ENCODE peak calls at places on chromosomes 11 and 22, in six cellular contexts. K is HCT116, E is GM12878, M is SK-N-SH, V is K562, L is HepG2. N is an unnamed sample.

GRCh38 chr22:40595497-40596234 is 40.9 kb downstream of the MRTFA start:
- DNase-seq in K (no peak), L (no peak), V (no peak), M (no peak), E (no peak), N (no peak)

GRCh38 chr11:111322534-111322933 is 24.2 kb downstream of the POU2AF3 start:
- DNase-seq in V (no peak), E (no peak), L (no peak), K (no peak), M (no peak), N (no peak)

GRCh38 chr22:31969789-31970489 is 25.6 kb downstream of the YWHAH start:
- DNase-seq in V (peak; percentile 57), L (peak; percentile 61), K (peak; percentile 83), E (no peak), M (peak; percentile 77), N (peak; percentile 95)

GRCh38 chr22:31952459-31952858 is 8.1 kb downstream of the YWHAH start:
- DNase-seq in M (no peak), L (no peak), V (no peak), E (no peak), K (no peak), N (no peak)

GRCh38 chr11:70745936-70746335 is 347.6 kb downstream of the CTTN start:
- DNase-seq in K (no peak), M (no peak), V (no peak), L (no peak), E (no peak), N (no peak)

GRCh38 chr11:35553831-35554230 is 28.4 kb upstream of the PAMR1 start:
- DNase-seq in K (no peak), L (no peak), V (no peak), E (no peak), M (no peak), N (no peak)

GRCh38 chr11:128653828-128654231 is 40.0 kb upstream of the FLI1 start:
- DNase-seq in L (no peak), V (no peak), E (no peak), M (no peak), K (no peak), N (peak; percentile 65)

GRCh38 chr22:44092636-44093220 is 68.6 kb downstream of the PARVB start:
- DNase-seq in K (no peak), M (no peak), E (no peak), V (no peak), L (peak; percentile 32), N (no peak)

GRCh38 chr11:46321757-46322156 is 25.5 kb upstream of the DGKZ start:
- DNase-seq in V (no peak), L (no peak), M (no peak), K (no peak), E (no peak), N (no peak)

GRCh38 chr22:17190702-17191101 is 28.5 kb downstream of the ADA2 start:
- DNase-seq in L (no peak), V (no peak), M (no peak), E (no peak), K (no peak), N (no peak)
- H3K4me3 ChIP-seq in L (no peak overlapping the region), V (no peak overlapping the region), M (no peak overlapping the region), E (no peak overlapping the region), K (no peak overlapping the region), N (no peak overlapping the region)

DNA sequence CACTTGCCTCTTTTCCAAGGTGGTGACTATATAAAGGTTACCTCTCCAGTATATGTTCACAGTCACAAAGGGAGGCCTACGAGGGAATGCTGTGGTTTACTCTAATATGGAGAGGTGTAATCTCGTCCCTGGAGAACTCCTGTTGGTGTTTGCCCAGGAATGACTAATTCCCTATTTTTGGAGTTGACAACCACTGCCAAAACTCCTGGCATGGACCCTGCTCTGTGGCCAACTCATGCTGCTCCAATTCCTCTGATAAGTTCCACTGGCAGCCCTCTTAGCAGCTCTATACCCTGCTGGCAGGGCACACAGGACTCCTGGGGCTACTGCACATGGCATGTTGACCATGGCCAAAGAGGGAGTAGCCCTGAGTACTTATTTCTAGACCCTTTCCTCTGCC is 418.7 kb upstream of the ANO5 start:
- DNase-seq in E (no peak), V (no peak), L (no peak), K (no peak), M (no peak), N (no peak)
- TF ChIP-seq REST in E (no peak), V (no peak), L (no peak), K (no peak), M (no peak), N (no peak)

GRCh38 chr11:133639408-133639807 is 107.1 kb upstream of the OPCML start:
- DNase-seq in L (no peak), V (no peak), E (no peak), M (no peak), K (no peak), N (no peak)

DNA sequence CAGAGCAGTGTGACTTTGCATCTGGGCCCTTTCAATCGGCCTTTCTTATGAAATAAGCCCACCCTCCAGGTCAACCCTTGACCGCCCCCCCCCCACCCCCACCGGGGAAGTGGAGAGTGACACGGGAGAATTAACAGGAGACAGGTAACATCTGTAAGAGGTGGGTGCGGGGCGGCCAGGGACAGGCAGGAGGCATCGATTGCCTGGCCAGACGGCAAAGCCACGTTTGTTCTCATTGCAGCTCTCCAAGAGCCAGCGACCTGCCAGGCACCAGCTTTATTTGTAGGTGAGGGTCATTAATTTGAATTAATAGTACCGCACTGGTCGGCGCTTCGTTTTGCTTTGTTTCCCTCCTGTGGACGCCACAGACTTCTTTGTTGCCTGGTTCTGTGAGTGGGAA is 104.4 kb upstream of the OPCML start:
- DNase-seq in V (no peak), K (no peak), E (no peak), L (no peak), M (no peak), N (peak; percentile 24)
- H2AFZ ChIP-seq in V (no peak overlapping the region), K (no peak overlapping the region), E (no peak overlapping the region), L (no peak overlapping the region), M (no peak overlapping the region), N (peak overlapping the region; percentile 91)

DNA sequence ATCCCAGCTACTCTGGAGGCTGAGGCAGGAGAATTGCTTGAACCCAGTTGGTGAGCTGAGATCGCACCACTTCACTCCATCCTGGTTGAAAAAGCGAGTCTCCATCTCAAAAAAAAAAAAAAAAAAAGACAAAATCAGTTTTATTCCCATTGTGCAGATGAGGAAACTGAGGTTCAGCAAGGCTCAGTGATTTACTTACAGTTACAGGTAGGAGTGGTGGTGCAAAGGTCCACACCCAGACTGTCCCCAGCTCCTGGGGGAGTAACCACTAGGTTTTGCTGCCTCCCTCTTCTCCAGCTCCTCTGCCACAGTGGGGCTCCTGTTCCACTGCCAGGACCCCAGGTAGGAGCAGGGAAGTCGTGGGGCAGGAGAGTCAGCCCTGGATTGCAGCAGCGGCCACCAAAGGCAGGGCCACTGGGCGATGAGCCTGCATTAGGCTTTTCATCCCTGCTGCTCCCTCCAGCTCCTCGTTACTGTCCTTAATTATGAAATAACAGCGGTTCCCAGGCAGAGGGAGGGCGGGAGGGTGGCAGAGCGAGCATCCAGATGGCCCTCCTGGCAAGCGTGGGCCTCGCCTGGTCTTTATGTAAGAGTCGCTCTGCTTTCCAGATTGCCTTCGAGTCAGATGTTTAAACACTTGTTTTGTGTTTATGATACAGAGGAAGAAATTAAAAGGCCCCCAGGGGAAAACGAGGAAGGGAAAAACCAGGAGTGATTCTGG is 15.5 kb upstream of the RASD2 start:
- DNase-seq in E (no peak), V (no peak), L (no peak), M (peak; percentile 88), K (no peak), N (no peak)
- H3K4me3 ChIP-seq in E (no peak overlapping the region), V (no peak overlapping the region), L (no peak overlapping the region), M (no peak overlapping the region), K (no peak overlapping the region), N (no peak overlapping the region)

GRCh38 chr11:124882339-124883071 is 15.2 kb downstream of the ROBO4 start:
- DNase-seq in V (no peak), K (no peak), M (no peak), E (no peak), L (peak; percentile 89), N (peak; percentile 30)
- TF ChIP-seq REST in V (no peak), K (no peak), M (no peak), E (no peak), L (no peak), N (no peak)

N was measured in GM23338.